ENCODE peak calls at places on chromosomes 3 and 15, in ten cellular contexts. M is NK-92 treated with Interleukin-12 subunit alpha and Interleukin-12 subunit beta, amount 100 ng/mL, for 24 hours; N is brain microvascular endothelial cell; L is activated CD8-positive, alpha-beta memory T cell treated with anti-CD3 and anti-CD28 coated beads, Interleukin-2, amount 50 U/mL, for 4 hours; V is C1 segment of cervical spinal cord; E is AG09309; D is amniotic epithelial cell; P is HFFc6; A is GM12892; F is stimulated activated naive B cell treated with anti-CD40 and anti-IgM and Interleukin-4, amounts not matched to agents 10 μg/mL and 1 μg/mL and 100 μg/mL, for 72 hours. Q is an unnamed sample.
A peak's percentile ranks its signal among the peaks of the same experiment; 100 is the strongest.

GRCh38 chr3:152270944-152271343 is 2.2 kb downstream of the MBNL1 start:
- DNase-seq in V (no peak), M (no peak), E (no peak), A (no peak), P (no peak), D (no peak), N (no peak), F (no peak), L (no peak), Q (no peak)

GRCh38 chr3:14810795-14811661 is 7.7 kb upstream of the FGD5 start:
- DNase-seq in L (no peak), D (no peak), F (no peak), V (no peak), E (no peak), A (no peak), P (no peak), M (no peak), N (no peak), Q (peak; percentile 67)

GRCh38 chr15:89115547-89115946 is 27.3 kb downstream of the ABHD2 start:
- DNase-seq in A (no peak), E (no peak), F (no peak), P (no peak), V (no peak), M (no peak), L (no peak), N (no peak), D (no peak), Q (no peak)

GRCh38 chr3:5358911-5359310 is 171.4 kb downstream of the EDEM1 start:
- DNase-seq in V (no peak), F (no peak), M (no peak), N (no peak), A (no peak), D (no peak), P (no peak), L (no peak), E (no peak), Q (no peak)

GRCh38 chr3:157145566-157145965 is 14.4 kb downstream of the CCNL1 start:
- DNase-seq in L (no peak), V (no peak), M (no peak), N (no peak), A (no peak), F (no peak), P (peak; percentile 43), E (no peak), D (peak; percentile 66), Q (no peak)

GRCh38 chr3:53969086-53969485 is 77.4 kb upstream of the SELENOK start:
- DNase-seq in N (no peak), E (no peak), L (no peak), D (no peak), A (no peak), F (no peak), P (no peak), V (no peak), M (no peak), Q (no peak)

GRCh38 chr3:127264292-127264691 is 23.6 kb downstream of the PRR20G start:
- DNase-seq in D (no peak), V (no peak), L (no peak), F (no peak), M (no peak), N (no peak), E (no peak), P (no peak), A (no peak), Q (no peak)

GRCh38 chr3:35393916-35394315 is 245.4 kb upstream of the ARPP21 start:
- DNase-seq in A (no peak), N (peak; percentile 58), E (no peak), P (no peak), L (no peak), M (no peak), D (no peak), V (no peak), F (no peak), Q (no peak)

GRCh38 chr3:50274371-50275104 is 4.3 kb upstream of the LSMEM2 start:
- DNase-seq in F (peak; percentile 64), M (no peak), P (peak; percentile 21), L (peak; percentile 62), V (no peak), A (peak; percentile 65), D (peak; percentile 45), N (no peak), E (no peak), Q (peak; percentile 89)

GRCh38 chr3:196193738-196194541 is 17.3 kb downstream of the ZDHHC19 start:
- DNase-seq in E (no peak), D (peak; percentile 35), F (no peak), M (no peak), A (no peak), V (no peak), P (no peak), L (no peak), N (no peak), Q (peak; percentile 86)

GRCh38 chr3:89312141-89312540 is 204.7 kb downstream of the EPHA3 start:
- DNase-seq in E (no peak), A (no peak), L (no peak), N (no peak), F (no peak), P (no peak), M (no peak), V (no peak), D (no peak), Q (no peak)

GRCh38 chr3:123489400-123490004 is 40.6 kb upstream of the ADCY5 start:
- DNase-seq in A (peak; percentile 36), F (peak; percentile 11), E (peak; percentile 11), V (no peak), M (peak; percentile 8), D (peak; percentile 48), N (peak; percentile 52), P (peak; percentile 18), L (peak; percentile 26), Q (no peak)

GRCh38 chr3:142609136-142609535 is 12.9 kb downstream of the PLS1 start:
- DNase-seq in F (no peak), A (no peak), V (no peak), E (no peak), L (no peak), M (no peak), N (no peak), D (no peak), P (no peak), Q (no peak)

GRCh38 chr3:11452988-11453847 is 181.0 kb downstream of the ATG7 start:
- DNase-seq in A (no peak), N (peak; percentile 77), V (no peak), D (peak; percentile 65), M (no peak), P (peak; percentile 40), F (no peak), E (no peak), L (no peak), Q (no peak)

GRCh38 chr15:64525828-64526530 is 65.6 kb downstream of the ZNF609 start:
- DNase-seq in F (no peak), V (no peak), L (no peak), P (no peak), A (no peak), E (no peak), M (no peak), N (no peak), D (no peak), Q (no peak)

GRCh38 chr3:50221413-50222168 is 14.4 kb upstream of the GNAI2 start:
- DNase-seq in E (no peak), F (no peak), D (no peak), L (no peak), A (no peak), V (no peak), N (no peak), M (no peak), P (no peak), Q (no peak)